ENCODE peak calls at places on chromosomes 2 and 18, in five cellular contexts. K is H9, O is transverse colon, A is tibial nerve, N is neural progenitor cell. P is an unnamed sample.

GRCh38 chr2:126858991-126859390 is 39.7 kb upstream of the TEX51 start:
- DNase-seq in K (no peak), O (no peak), A (no peak), N (no peak), P (peak; percentile 26)

GRCh38 chr18:54716586-54716985 is 111.7 kb upstream of the RAB27B start:
- DNase-seq in K (no peak), O (no peak), A (no peak), N (no peak), P (no peak)

GRCh38 chr2:88098558-88098900 is 29.3 kb downstream of the FABP1 start:
- DNase-seq in K (no peak), O (no peak), A (no peak), N (no peak), P (no peak)

GRCh38 chr2:165219491-165219890 is 15.6 kb upstream of the SCN3A start:
- DNase-seq in K (peak; percentile 23), O (no peak), A (no peak), N (peak; percentile 34), P (no peak)

GRCh38 chr2:112140899-112141622 is 2.9 kb downstream of the FBLN7 start:
- DNase-seq in K (no peak), O (no peak), A (no peak), N (no peak), P (no peak)

GRCh38 chr18:9426753-9427152 is 48.6 kb upstream of the RALBP1 start:
- DNase-seq in K (no peak), O (no peak), A (no peak), N (peak; percentile 13), P (no peak)

GRCh38 chr2:60882971-60883753 is 1.8 kb downstream of the REL start:
- DNase-seq in K (no peak), O (peak; percentile 24), A (peak; percentile 21), N (peak; percentile 18), P (no peak)

GRCh38 chr2:15650616-15651366 is 59.1 kb downstream of the DDX1 start:
- DNase-seq in K (no peak), O (no peak), A (no peak), N (no peak), P (no peak)

GRCh38 chr2:37686792-37687595 is 15.6 kb upstream of the CDC42EP3 start:
- DNase-seq in K (no peak), O (no peak), A (no peak), N (no peak), P (no peak)

GRCh38 chr18:55339990-55340389 is 248.0 kb downstream of the TCF4 start:
- DNase-seq in K (no peak), O (no peak), A (no peak), N (no peak), P (no peak)

GRCh38 chr2:166448106-166448505 is 45.9 kb downstream of the SCN7A start:
- DNase-seq in K (no peak), O (no peak), A (no peak), N (no peak), P (no peak)

GRCh38 chr2:135650721-135651120 is 90.9 kb upstream of the UBXN4 start:
- DNase-seq in K (no peak), O (no peak), A (no peak), N (no peak), P (no peak)

GRCh38 chr2:70456594-70457495 is 96.8 kb downstream of the TGFA start:
- DNase-seq in K (peak; percentile 10), O (no peak), A (no peak), N (peak; percentile 31), P (no peak)

GRCh38 chr2:96305979-96306308 is 598 bp upstream of the SNRNP200 start:
- DNase-seq in K (no peak), O (peak; percentile 17), A (no peak), N (no peak), P (no peak)

GRCh38 chr2:38598200-38598990 is 4.3 kb downstream of the HNRNPLL start:
- DNase-seq in K (no peak), O (no peak), A (no peak), N (no peak), P (no peak)

GRCh38 chr2:204842731-204843490 is 297.6 kb downstream of the PARD3B start:
- DNase-seq in K (no peak), O (no peak), A (peak; percentile 9), N (no peak), P (no peak)

GRCh38 chr18:8685141-8685913 is 20.0 kb upstream of the MTCL1 start:
- DNase-seq in K (no peak), O (no peak), A (no peak), N (peak; percentile 37), P (no peak)

GRCh38 chr2:96359866-96360265 is 24.3 kb downstream of the NCAPH start:
- DNase-seq in K (no peak), O (no peak), A (no peak), N (no peak), P (no peak)

GRCh38 chr2:241125626-241126025 is 23.5 kb upstream of the MTERF4 start:
- DNase-seq in K (no peak), O (no peak), A (no peak), N (no peak), P (peak; percentile 41)

GRCh38 chr2:232230557-232230956 is 148.0 kb upstream of the ALPP start:
- DNase-seq in K (peak; percentile 77), O (peak; percentile 26), A (no peak), N (peak; percentile 63), P (no peak)

GRCh38 chr2:79935771-79936657 is 368.5 kb downstream of the LRRTM1 start:
- DNase-seq in K (peak; percentile 83), O (peak; percentile 48), A (peak; percentile 22), N (peak; percentile 79), P (no peak)

GRCh38 chr2:62806231-62806630 is 100.7 kb downstream of the EHBP1 start:
- DNase-seq in K (no peak), O (no peak), A (no peak), N (no peak), P (no peak)

GRCh38 chr18:23260932-23261590 is 125.8 kb downstream of the CABLES1 start:
- DNase-seq in K (no peak), O (no peak), A (no peak), N (no peak), P (no peak)

GRCh38 chr2:158025263-158025996 is 76.2 kb upstream of the UPP2 start:
- DNase-seq in K (no peak), O (no peak), A (no peak), N (no peak), P (no peak)

GRCh38 chr2:30257266-30258214 is 26.2 kb downstream of the LBH start:
- DNase-seq in K (no peak), O (no peak), A (no peak), N (no peak), P (no peak)
- H3K4me1 ChIP-seq in K (no peaks in the 10 kb centered on the region), O (peaks cover 15% of the 10 kb centered on the region), A (no peaks in the 10 kb centered on the region), N (peaks cover 12% of the 10 kb centered on the region), P (peaks cover 21% of the 10 kb centered on the region)

DNA sequence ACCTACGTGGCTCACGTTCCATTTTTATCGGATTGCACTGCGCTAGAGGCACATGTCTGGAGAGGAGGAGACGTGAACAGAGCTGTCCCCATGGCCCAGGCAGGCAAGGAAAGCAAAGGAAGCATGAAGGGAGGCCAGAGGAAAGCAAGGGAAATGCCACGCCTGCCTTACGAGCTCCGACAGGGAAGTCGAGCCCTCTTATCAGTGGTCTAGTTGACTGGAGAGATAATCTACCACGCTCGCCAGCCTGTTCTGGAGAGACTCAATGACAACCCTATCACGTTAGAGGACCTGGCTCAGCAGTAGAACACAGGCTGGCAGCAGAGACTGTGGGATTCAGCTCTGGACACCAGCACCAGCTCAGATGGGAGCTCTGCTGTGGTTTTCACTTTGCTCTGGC is 202.6 kb upstream of the ID2 start:
- DNase-seq in K (no peak), O (no peak), A (no peak), N (no peak), P (no peak)
- H3K4me1 ChIP-seq in K (no peaks in the 10 kb centered on the region), O (peaks cover 18% of the 10 kb centered on the region), A (no peaks in the 10 kb centered on the region), N (peaks cover 4% of the 10 kb centered on the region), P (peaks cover 13% of the 10 kb centered on the region)

DNA sequence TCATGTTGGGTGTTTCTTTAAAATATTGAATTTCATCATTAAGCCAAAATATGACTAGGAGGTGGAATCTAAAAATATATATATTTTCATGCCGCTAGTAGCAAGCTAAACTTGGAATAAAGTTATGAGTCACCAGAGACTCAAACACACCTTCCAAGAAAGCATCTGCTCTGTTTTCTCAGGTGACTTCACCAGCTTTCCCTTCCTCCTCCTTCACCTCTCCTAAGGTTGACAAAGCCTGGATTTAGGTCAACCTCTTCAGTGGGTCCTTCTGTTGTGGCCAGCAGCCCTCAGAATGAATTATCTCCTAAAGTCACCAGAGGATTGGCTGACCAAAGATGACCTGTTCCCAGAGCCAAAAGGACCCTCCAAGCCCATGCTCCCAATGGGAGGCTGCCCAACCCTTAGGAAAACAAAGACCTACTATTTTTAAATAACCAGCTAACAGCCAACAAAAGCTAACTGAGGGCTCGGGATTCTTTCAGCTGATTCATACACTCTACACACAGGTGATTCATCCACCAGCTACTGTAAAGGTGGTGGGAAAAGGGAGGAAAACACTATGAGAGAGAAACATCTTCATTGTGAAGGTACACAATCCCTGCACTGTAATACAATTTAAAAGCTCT is 113.9 kb downstream of the MYO5B start:
- DNase-seq in K (no peak), O (no peak), A (no peak), N (no peak), P (no peak)
- H3K4me1 ChIP-seq in K (peaks cover 2% of the 10 kb centered on the region), O (no peaks in the 10 kb centered on the region), A (no peaks in the 10 kb centered on the region), N (no peaks in the 10 kb centered on the region), P (no peaks in the 10 kb centered on the region)

GRCh38 chr2:172438064-172438421 is 10.7 kb downstream of the ITGA6 start:
- DNase-seq in K (no peak), O (no peak), A (no peak), N (no peak), P (no peak)
- H3K4me1 ChIP-seq in K (peaks cover 38% of the 10 kb centered on the region), O (peaks cover 35% of the 10 kb centered on the region), A (no peaks in the 10 kb centered on the region), N (peaks cover 75% of the 10 kb centered on the region), P (peaks cover 80% of the 10 kb centered on the region)

DNA sequence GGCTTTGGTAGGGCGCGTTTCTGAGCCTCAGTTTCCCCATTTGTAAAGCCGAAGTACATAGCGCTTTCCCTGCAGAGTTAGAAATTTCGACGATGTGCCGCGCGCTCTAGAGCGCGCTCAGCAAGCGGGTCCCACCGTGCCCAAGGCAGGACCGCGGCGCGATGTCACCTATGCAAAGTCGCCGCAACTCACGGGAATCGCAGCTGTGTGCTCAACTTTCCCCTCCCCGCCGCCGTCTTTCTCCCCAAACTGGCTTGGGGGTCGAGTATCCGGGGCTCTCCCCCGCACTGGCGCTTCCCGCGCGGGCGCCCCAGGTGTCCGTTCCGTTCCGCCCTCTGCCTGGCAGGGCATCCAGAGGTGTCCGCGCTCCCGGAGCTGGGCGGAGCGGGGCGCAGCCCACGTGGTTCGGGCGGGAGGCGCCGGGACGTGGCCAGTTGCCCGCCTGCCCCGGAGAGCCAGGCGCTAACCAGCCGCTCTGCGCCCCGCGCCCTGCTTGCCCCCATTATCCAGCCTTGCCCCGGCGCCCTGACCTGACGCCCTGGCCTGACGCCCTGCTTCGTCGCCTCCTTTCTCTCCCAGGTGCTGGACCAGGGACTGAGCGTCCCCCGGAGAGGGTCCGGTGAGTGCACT is at the start of gene MLPH:
- DNase-seq in K (no peak), O (peak; percentile 68), A (no peak), N (peak; percentile 66), P (peak; percentile 85)
- H3K4me1 ChIP-seq in K (peaks cover 11% of the 10 kb centered on the region), O (peaks cover 8% of the 10 kb centered on the region), A (no peaks in the 10 kb centered on the region), N (peaks cover 8% of the 10 kb centered on the region), P (peaks cover 7% of the 10 kb centered on the region)

GRCh38 chr2:235659767-235660322 is 166.0 kb downstream of the AGAP1 start:
- DNase-seq in K (no peak), O (no peak), A (no peak), N (no peak), P (no peak)

GRCh38 chr2:235661136-235661535 is 167.3 kb downstream of the AGAP1 start:
- DNase-seq in K (no peak), O (no peak), A (no peak), N (no peak), P (no peak)

GRCh38 chr2:235661538-235661937 is 167.7 kb downstream of the AGAP1 start:
- DNase-seq in K (no peak), O (no peak), A (no peak), N (no peak), P (no peak)

GRCh38 chr2:235660484-235661081 is 166.7 kb downstream of the AGAP1 start:
- DNase-seq in K (no peak), O (no peak), A (no peak), N (no peak), P (no peak)

GRCh38 chr2:235658371-235659174 is 164.7 kb downstream of the AGAP1 start:
- DNase-seq in K (peak; percentile 73), O (no peak), A (no peak), N (peak; percentile 81), P (no peak)
- H3K4me1 ChIP-seq in K (peaks cover 22% of the 10 kb centered on the region), O (peaks cover 22% of the 10 kb centered on the region), A (no peaks in the 10 kb centered on the region), N (peaks cover 40% of the 10 kb centered on the region), P (peaks cover 12% of the 10 kb centered on the region)

P was measured in kidney.